ENCODE peak calls at places on chromosomes 11 and 22, in five cellular contexts. D is Panc1, J is HepG2, U is upper lobe of left lung, Q is HCT116. G is an unnamed sample.

GRCh38 chr11:22699388-22699787 is 33.0 kb downstream of the GAS2 start:
- ATAC-seq in U (no peak), Q (no peak), D (no peak), J (no peak), G (no peak)

GRCh38 chr11:75406338-75406777 is 7.0 kb downstream of the RPS3 start:
- ATAC-seq in D (no peak), U (peak), J (no peak), Q (no peak), G (no peak)

GRCh38 chr11:118086913-118087768 is at the start of gene SMIM35:
- ATAC-seq in Q (no peak), U (no peak), D (no peak), J (no peak), G (no peak)

GRCh38 chr11:113977701-113978100 is 2.8 kb downstream of the HTR3A start:
- ATAC-seq in Q (no peak), U (no peak), D (no peak), J (no peak), G (no peak)

GRCh38 chr11:114281388-114281956 is 14.7 kb upstream of the NNMT start:
- ATAC-seq in Q (no peak), U (no peak), J (no peak), D (no peak), G (no peak)

GRCh38 chr11:132588366-132588765 is 943.9 kb downstream of the OPCML start:
- ATAC-seq in D (no peak), Q (no peak), J (no peak), U (no peak), G (no peak)

GRCh38 chr11:19879309-19880087 is 166.9 kb downstream of the NAV2 start:
- ATAC-seq in U (no peak), J (no peak), D (no peak), Q (no peak), G (no peak)

GRCh38 chr11:120091701-120092100 is 46.2 kb downstream of the TRIM29 start:
- ATAC-seq in Q (no peak), D (no peak), J (no peak), U (no peak), G (peak)

GRCh38 chr11:101428918-101429317 is 154.9 kb downstream of the TRPC6 start:
- ATAC-seq in D (peak), U (peak), Q (peak), J (peak), G (no peak)

GRCh38 chr22:47022075-47022473 is 259.6 kb downstream of the TBC1D22A start:
- ATAC-seq in J (no peak), U (no peak), Q (no peak), D (no peak), G (no peak)

GRCh38 chr22:32627091-32627490 is 152.5 kb downstream of the FBXO7 start:
- ATAC-seq in D (no peak), Q (no peak), J (no peak), U (no peak), G (no peak)

GRCh38 chr11:32386770-32387377 is 48.5 kb downstream of the WT1 start:
- ATAC-seq in D (no peak), U (peak), Q (no peak), J (no peak), G (no peak)

GRCh38 chr22:20180245-20180630 is 29.4 kb upstream of the CCDC188 start:
- ATAC-seq in J (peak), D (no peak), U (no peak), Q (peak), G (no peak)

GRCh38 chr11:128470081-128470480 is 117.3 kb downstream of the ETS1 start:
- ATAC-seq in Q (no peak), D (no peak), U (no peak), J (no peak), G (no peak)

GRCh38 chr11:125293596-125293995 is 129.0 kb downstream of the PKNOX2 start:
- ATAC-seq in D (no peak), U (no peak), Q (no peak), J (no peak), G (no peak)

GRCh38 chr11:91984033-91984568 is 240.5 kb upstream of the FAT3 start:
- ATAC-seq in Q (no peak), J (no peak), D (no peak), U (no peak), G (no peak)

GRCh38 chr11:111976119-111976518 is 39.0 kb downstream of the DIXDC1 start:
- ATAC-seq in D (no peak), J (no peak), Q (no peak), U (no peak), G (no peak)

GRCh38 chr11:111975076-111975806 is 38.1 kb downstream of the DIXDC1 start:
- ATAC-seq in J (peak), D (peak), Q (peak), U (no peak), G (no peak)

GRCh38 chr11:111977141-111978027 is 40.2 kb downstream of the DIXDC1 start:
- ATAC-seq in Q (no peak), U (peak), D (peak), J (no peak), G (peak)

GRCh38 chr11:111978028-111978771 is 41.1 kb downstream of the DIXDC1 start:
- ATAC-seq in D (no peak), U (peak), Q (peak), J (no peak), G (peak)

DNA sequence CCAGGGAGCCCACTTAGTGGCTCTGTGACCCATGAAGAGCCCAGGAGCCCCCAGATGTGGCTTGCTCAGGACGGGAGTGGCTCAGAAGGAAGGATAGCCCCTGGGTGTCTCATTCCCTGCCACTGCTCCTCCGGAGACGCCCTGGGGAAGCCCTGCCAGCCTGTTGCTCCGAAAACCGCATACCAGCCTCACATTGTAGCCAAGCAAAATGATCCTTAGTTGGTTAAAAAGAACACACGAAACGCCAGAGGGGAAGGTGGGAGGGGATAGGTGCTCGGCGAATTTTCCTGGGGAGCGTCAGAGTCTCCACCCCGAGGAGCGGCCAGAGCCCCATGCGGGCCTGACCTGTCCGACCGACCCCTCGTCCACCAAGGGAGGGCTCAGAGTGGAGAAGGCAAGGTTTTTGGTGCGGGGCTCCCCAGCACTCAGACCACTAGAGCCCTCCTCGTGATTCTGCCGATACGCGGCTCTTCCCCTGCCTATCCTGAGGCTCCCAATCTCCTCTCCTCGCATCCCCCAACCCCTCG is 39.5 kb downstream of the DIXDC1 start:
- ATAC-seq in U (peak), D (peak), J (no peak), Q (no peak), G (peak)
- TF ChIP-seq POLR2AphosphoS5 in U (no peak), D (no peak), J (no peak), Q (no peak), G (peak)

GRCh38 chr22:23105919-23106853 is 35.6 kb downstream of the RSPH14 start:
- ATAC-seq in J (no peak), U (no peak), Q (no peak), D (no peak), G (no peak)

GRCh38 chr22:23105304-23105703 is 35.0 kb downstream of the GNAZ start:
- ATAC-seq in J (no peak), D (no peak), U (no peak), Q (no peak), G (no peak)

GRCh38 chr22:23102776-23103175 is 32.5 kb downstream of the GNAZ start:
- ATAC-seq in D (no peak), J (no peak), U (no peak), Q (no peak), G (no peak)

GRCh38 chr22:23103199-23103954 is 33.1 kb downstream of the GNAZ start:
- ATAC-seq in Q (no peak), U (no peak), D (no peak), J (no peak), G (no peak)

DNA sequence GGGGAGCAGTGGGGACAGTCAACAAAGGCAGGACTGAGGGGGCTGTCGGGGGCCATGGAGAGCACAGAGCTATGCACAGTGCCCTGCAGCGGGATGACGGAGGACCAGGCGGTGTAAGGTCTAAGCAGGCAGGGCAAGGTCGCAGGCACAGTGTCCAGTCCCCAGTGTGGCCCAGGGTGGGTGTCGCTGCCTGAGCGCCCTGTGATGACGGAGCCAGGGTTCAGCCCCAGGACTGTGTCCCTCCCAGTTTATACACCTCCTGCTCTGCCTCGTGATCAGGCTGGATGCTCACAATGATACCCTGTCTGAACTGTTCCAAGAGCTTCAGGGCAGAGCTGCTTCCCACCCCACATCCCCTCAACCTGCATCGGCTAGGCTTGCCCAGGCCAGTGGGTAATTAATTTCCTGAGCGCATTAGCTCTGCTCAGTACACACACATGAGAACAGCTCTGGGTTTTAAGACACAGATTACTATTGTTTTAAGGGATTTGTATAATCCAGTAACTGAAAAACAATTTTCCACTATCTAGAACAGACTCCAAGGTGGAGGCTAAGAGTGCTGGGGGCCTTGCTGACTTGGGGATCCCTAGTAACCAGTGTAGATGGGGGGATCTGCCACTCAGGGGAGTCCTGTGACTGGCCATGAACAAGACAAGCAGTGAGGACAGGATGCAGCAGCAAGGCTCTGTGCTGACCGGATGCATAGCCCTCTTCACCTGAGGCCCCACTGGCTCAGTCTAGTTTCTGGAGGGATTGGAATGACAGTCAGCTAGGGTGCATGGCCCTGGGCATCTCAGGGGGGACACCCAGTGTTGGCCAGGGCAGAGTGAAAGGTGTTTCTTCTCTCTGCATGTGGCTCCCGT is 34.0 kb downstream of the GNAZ start:
- ATAC-seq in J (no peak), U (no peak), Q (no peak), D (no peak), G (no peak)
- H3K27ac ChIP-seq in J (no peak), U (no peak), Q (no peak), D (no peak), G (no peak)

GRCh38 chr22:29342577-29343312 is 27.2 kb upstream of the RASL10A start:
- ATAC-seq in D (no peak), Q (no peak), U (no peak), J (peak), G (no peak)
- TF ChIP-seq POLR2AphosphoS5 in D (no peak), Q (no peak), U (no peak), J (no peak), G (no peak)

DNA sequence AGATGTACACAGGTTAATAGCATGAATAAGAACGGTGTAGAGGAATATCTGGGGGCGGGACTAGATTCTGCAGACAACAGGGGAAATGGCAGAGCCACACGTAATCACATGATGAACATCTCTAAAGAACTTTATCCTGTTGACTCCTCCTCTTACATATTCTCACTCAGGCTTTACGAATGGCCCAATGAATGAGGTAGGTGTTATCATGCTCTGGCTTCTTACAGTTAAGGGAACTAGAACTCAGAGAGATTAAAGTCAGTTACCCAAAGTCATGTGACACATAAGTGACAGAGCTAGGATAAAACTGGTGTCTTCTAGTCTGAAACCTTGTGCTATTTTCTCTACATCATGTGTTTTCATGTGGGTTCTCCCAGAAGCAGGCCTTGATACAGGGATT is 49.0 kb upstream of the BMAL1 start:
- ATAC-seq in J (no peak), Q (no peak), U (no peak), D (no peak), G (no peak)
- H3K27ac ChIP-seq in J (no peak), Q (no peak), U (no peak), D (no peak), G (peak)

GRCh38 chr11:44990665-44991064 is 40.0 kb upstream of the TP53I11 start:
- ATAC-seq in Q (no peak), J (no peak), U (no peak), D (no peak), G (no peak)

GRCh38 chr11:44993971-44994705 is 43.5 kb upstream of the TP53I11 start:
- ATAC-seq in Q (no peak), J (no peak), D (no peak), U (no peak), G (no peak)

GRCh38 chr11:44992181-44992582 is 41.5 kb upstream of the TP53I11 start:
- ATAC-seq in U (no peak), J (no peak), D (no peak), Q (no peak), G (no peak)

GRCh38 chr11:44994753-44995152 is 44.1 kb upstream of the TP53I11 start:
- ATAC-seq in U (no peak), D (no peak), J (no peak), Q (no peak), G (no peak)

DNA sequence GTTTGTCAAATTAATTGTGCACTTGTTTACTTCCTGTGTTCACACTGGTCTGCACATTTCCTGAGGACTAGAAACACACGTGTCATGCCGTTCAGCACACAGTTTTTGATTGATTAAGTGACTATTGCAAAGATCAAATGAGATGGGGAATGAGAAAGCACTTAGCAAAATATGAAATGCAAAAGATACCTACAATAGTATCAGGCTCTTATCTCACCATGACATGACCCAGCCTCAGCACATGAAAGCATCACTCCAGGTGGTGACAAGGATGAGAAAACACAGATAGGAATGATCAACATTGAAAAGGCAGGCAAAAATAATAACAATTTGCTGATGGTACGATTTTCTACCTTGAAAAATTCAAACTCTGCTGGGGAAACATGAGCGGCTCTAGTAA is 42.1 kb upstream of the TP53I11 start:
- ATAC-seq in Q (no peak), D (no peak), U (no peak), J (no peak), G (no peak)
- TF ChIP-seq POLR2AphosphoS5 in Q (no peak), D (no peak), U (no peak), J (no peak), G (no peak)

GRCh38 chr22:35792501-35792900 is 74.8 kb downstream of the APOL5 start:
- ATAC-seq in U (no peak), D (no peak), J (no peak), Q (no peak), G (no peak)
- H3K27ac ChIP-seq in U (no peak), D (no peak), J (no peak), Q (no peak), G (no peak)

DNA sequence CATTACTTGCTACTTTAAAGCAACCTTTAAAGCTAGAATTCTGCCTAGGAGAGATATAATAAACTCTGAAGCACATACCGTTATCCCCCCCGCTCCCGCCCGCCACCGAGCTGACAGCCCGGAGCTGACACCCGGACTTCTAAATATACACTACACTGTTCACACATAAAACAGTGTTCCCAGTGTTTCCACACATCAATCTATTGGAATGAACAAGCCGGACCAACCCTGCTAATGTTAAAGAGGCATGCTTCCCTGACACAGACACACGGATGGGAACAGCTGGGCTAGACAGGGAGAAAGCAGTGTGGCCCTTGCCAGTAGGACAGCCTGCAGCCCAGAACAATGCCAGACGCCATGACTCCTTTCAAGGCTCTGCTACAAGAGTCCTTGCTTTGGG is 108.4 kb upstream of the CSNK2A3 start:
- ATAC-seq in J (no peak), D (no peak), U (no peak), Q (no peak), G (peak)
- TF ChIP-seq POLR2AphosphoS5 in J (no peak), D (no peak), U (no peak), Q (no peak), G (no peak)

G was measured in gastroesophageal sphincter.